ENCODE peak calls at places on chromosomes 6 and 20, in four cellular contexts. Q, V, K and U are unnamed samples.
A peak's percentile ranks its signal among the peaks of the same experiment; 100 is the strongest.

GRCh38 chr6:88008411-88008810 is 39.2 kb upstream of the SPACA1 start:
- DNase-seq in Q (no peak), V (no peak), K (peak; percentile 8), U (no peak)

GRCh38 chr20:49811825-49812462 is 684 bp upstream of the SLC9A8 start:
- DNase-seq in Q (no peak), V (no peak), K (no peak), U (no peak)

GRCh38 chr6:35786810-35787209 is 6.0 kb downstream of the CLPSL1 start:
- DNase-seq in K (no peak), Q (peak; percentile 87), V (no peak), U (no peak)

GRCh38 chr6:121951918-121952379 is 447.5 kb upstream of the HSF2 start:
- DNase-seq in V (no peak), K (peak; percentile 42), Q (no peak), U (no peak)

GRCh38 chr6:169863149-169863525 is 111.7 kb downstream of the ERMARD start:
- DNase-seq in V (peak; percentile 21), Q (no peak), K (no peak), U (no peak)

GRCh38 chr20:22575087-22575721 is 9.2 kb downstream of the FOXA2 start:
- DNase-seq in Q (no peak), K (no peak), V (no peak), U (no peak)

GRCh38 chr20:7038029-7038428 is 270.5 kb downstream of the BMP2 start:
- DNase-seq in Q (no peak), V (no peak), K (no peak), U (no peak)

GRCh38 chr6:162882817-162883481 is 155.2 kb downstream of the PACRG start:
- DNase-seq in K (no peak), V (no peak), Q (no peak), U (no peak)

GRCh38 chr6:130244728-130245127 is 22.0 kb upstream of the SAMD3 start:
- DNase-seq in V (no peak), Q (no peak), K (no peak), U (no peak)

GRCh38 chr6:22642254-22642653 is 72.9 kb downstream of the HDGFL1 start:
- DNase-seq in K (no peak), Q (no peak), V (no peak), U (no peak)

GRCh38 chr6:32623693-32624092 is 13.5 kb upstream of the HLA-DQA1 start:
- DNase-seq in K (no peak), V (no peak), Q (no peak), U (no peak)

DNA sequence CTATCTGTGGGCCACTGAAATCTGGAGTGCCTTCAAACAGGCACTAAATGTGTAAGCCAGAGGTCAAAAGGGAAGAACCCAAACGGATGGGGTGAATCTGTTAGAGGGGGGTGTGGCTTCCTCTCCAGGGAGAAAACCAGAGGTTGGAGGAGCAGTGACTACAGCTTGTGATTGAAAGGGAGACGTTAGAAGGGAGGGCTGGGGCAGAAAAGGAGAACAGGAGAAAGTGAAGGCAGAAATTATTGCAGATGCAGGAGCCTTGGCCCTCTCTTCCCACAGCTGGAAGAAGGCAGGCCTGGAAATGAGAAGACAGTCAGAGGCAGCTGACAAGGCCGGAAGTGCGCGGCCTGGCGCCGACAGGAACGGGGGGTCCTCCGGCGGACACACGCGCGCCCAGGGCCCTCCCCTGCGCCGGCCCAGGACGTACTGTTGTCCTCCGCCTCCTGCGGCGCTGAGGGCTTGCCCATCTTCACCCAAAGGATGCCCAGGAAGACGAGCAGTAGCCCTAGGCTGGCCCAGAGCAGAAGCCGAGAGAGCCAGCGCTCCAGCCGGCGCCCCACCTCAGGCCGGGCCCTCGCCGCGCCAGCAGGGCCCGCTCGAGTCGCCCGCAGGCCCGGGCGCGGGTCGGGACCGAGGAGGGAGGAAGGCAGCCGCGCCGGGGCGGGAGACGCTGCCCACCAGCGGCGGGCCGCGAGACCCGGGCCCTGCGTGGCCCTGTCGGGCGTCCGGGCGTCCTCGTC is 806 bp downstream of the LEMD2 start:
- DNase-seq in K (no peak), Q (peak; percentile 94), V (peak; percentile 65), U (no peak)
- TF ChIP-seq POLR2AphosphoS5 in K (no peak), Q (peak; percentile 82), V (peak; percentile 78), U (no peak)

DNA sequence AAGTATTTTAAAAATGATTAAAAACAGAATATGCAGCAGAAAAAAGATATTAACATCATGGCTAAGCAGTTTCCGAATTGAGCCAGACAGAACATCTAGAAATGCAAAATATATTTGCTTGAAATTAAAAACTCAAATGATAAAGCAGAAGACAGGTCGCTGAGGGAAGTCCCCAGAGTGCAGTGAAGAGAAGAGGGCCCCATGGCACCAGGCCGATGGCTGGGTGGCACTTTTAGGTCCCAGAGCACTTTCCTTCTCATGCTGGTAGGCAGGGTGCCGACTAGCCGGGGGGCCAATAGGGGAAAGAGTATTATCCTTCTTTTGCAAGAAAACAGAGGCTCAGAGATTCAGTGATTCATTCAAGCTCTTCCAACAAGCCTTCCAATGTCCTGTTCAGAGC is 58.9 kb downstream of the MYH7B start:
- DNase-seq in Q (no peak), K (no peak), V (no peak), U (no peak)
- H3K36me3 ChIP-seq in Q (peaks cover 61% of the 10 kb centered on the region), K (peaks cover 2% of the 10 kb centered on the region), V (peaks cover 94% of the 10 kb centered on the region), U (peaks cover 36% of the 10 kb centered on the region)

DNA sequence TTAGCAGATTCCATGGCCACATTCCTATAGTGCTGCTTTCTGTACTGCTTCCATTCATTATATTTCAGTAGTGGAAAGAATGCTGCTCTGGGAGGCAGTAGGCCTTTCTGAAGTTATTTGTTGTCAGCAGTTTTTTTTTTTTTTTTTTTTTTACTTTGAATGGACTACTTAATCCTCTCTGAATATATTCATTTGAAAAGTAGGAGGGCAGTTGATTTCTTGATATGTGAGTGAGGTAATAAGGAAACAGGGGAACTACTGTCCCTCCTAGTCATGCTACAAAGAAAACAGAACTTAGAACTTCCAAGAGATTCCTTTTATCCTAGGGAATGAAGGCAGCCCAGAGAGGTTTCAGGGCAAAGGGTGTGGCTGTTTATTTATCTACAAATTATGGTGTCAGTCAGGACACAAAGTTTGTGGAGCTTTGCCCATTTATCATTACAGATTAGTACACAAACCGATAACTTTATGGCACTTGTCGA is 155.9 kb downstream of the JARID2 start:
- DNase-seq in Q (no peak), V (no peak), K (no peak), U (no peak)
- H3K27ac ChIP-seq in Q (no peak overlapping the region), V (no peak overlapping the region), K (no peak overlapping the region), U (peak overlapping the region; percentile 85)

GRCh38 chr6:41258196-41258493 is 28.3 kb downstream of the TREM1 start:
- DNase-seq in V (no peak), K (no peak), Q (no peak), U (no peak)

GRCh38 chr6:41262401-41262800 is 24.1 kb downstream of the TREM1 start:
- DNase-seq in K (no peak), V (no peak), Q (no peak), U (no peak)

GRCh38 chr6:41255638-41256246 is 27.6 kb downstream of the TREML4 start:
- DNase-seq in Q (no peak), V (no peak), K (no peak), U (no peak)

GRCh38 chr6:41256383-41256782 is 28.2 kb downstream of the TREML4 start:
- DNase-seq in Q (no peak), K (no peak), V (no peak), U (no peak)

GRCh38 chr6:41257369-41258195 is 28.9 kb downstream of the TREM1 start:
- DNase-seq in Q (no peak), K (no peak), V (peak; percentile 61), U (peak; percentile 76)
- TF ChIP-seq POLR2AphosphoS5 in Q (no peak), K (no peak), V (no peak), U (peak; percentile 64)